ENCODE peak calls at places on chromosome 5, in nine cellular contexts. J is AG04450, U is bronchial epithelial cell, K is nephron progenitor cell, L is glutamatergic neuron, S is astrocyte of the spinal cord, A is GM10248, H is kidney, G is LNCaP clone FGC. N is an unnamed sample.

GRCh38 chr5:108728566-108729305 is 19.0 kb upstream of the FER start:
- DNase-seq in J (no peak), U (peak), G (no peak), S (no peak), L (no peak), A (peak), K (no peak), H (no peak), N (no peak)

GRCh38 chr5:80798633-80799032 is 143.8 kb upstream of the DHFR start:
- DNase-seq in L (no peak), J (no peak), G (no peak), U (no peak), A (no peak), S (no peak), H (no peak), K (no peak), N (no peak)

GRCh38 chr5:33891731-33892418 is at the start of gene ADAMTS12:
- DNase-seq in L (peak), J (peak), K (peak), A (peak), S (peak), G (no peak), H (peak), U (no peak), N (peak)

GRCh38 chr5:158640581-158640980 is 459.1 kb downstream of the EBF1 start:
- DNase-seq in K (no peak), A (no peak), J (no peak), H (no peak), L (no peak), U (peak), G (no peak), S (no peak), N (no peak)

GRCh38 chr5:8686707-8687106 is 817.8 kb downstream of the MTRR start:
- DNase-seq in S (peak), L (no peak), K (no peak), H (no peak), J (no peak), U (no peak), G (no peak), A (no peak), N (no peak)

GRCh38 chr5:360277-361027 is 38.9 kb downstream of the AHRR start:
- DNase-seq in U (no peak), S (no peak), L (no peak), A (peak), H (peak), J (no peak), G (no peak), K (no peak), N (no peak)

GRCh38 chr5:31280210-31280609 is 86.7 kb downstream of the CDH6 start:
- DNase-seq in L (no peak), G (no peak), U (no peak), J (peak), S (peak), K (no peak), H (no peak), A (no peak), N (no peak)

GRCh38 chr5:107247427-107247826 is 423.3 kb downstream of the EFNA5 start:
- DNase-seq in J (no peak), A (no peak), H (no peak), K (no peak), S (no peak), L (no peak), U (peak), G (no peak), N (no peak)

DNA sequence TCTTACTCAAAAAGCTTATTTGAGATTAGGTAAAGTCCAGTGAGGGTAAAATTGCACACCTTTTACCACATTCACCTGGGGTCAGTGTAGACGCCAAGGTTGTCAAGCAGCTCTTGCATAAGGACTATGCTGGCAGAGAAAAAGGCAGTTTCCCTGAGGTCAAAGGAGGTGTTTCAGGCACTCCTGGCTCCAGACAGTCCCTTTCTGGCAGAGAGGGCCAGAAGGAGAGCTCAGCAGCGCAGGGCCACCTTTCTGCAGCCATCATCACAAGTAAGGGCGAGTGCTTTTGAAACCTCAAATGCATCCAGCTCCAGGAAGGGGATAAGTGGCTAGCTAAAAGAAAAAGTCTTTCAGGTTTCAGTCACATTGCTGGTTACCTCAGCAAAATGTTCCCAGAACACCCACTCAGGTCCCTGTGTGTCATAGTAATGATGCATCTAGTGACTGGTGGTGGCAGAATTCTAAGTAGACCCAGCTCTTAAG is 16.7 kb upstream of the IL13 start:
- DNase-seq in S (no peak), H (no peak), G (no peak), L (no peak), U (no peak), J (no peak), A (peak), K (no peak), N (no peak)
- TF ChIP-seq CTCF in S (no peak), H (no peak), G (no peak), L (no peak), U (no peak), J (no peak), A (no peak), K (no peak), N (no peak)

DNA sequence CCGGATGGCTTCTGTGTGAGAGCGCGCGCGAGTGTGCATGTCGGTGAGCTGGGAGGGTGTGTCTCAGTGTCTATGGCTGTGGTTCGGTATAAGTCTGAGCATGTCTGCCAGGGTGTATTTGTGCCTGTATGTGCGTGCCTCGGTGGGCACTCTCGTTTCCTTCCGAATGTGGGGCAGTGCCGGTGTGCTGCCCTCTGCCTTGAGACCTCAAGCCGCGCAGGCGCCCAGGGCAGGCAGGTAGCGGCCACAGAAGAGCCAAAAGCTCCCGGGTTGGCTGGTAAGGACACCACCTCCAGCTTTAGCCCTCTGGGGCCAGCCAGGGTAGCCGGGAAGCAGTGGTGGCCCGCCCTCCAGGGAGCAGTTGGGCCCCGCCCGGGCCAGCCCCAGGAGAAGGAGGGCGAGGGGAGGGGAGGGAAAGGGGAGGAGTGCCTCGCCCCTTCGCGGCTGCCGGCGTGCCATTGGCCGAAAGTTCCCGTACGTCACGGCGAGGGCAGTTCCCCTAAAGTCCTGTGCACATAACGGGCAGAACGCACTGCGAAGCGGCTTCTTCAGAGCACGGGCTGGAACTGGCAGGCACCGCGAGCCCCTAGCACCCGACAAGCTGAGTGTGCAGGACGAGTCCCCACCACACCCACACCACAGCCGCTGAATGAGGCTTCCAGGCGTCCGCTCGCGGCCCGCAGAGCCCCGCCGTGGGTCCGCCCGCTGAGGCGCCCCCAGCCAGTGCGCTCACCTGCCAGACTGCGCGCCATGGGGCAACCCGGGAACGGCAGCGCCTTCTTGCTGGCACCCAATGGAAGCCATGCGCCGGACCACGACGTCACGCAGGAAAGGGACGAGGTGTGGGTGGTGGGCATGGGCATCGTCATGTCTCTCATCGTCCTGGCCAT is at the start of gene ADRB2:
- DNase-seq in H (peak), L (peak), G (peak), J (peak), A (peak), U (peak), S (peak), K (peak), N (peak)
- TF ChIP-seq CTCF in H (no peak), L (no peak), G (peak), J (no peak), A (no peak), U (peak), S (no peak), K (no peak), N (no peak)

DNA sequence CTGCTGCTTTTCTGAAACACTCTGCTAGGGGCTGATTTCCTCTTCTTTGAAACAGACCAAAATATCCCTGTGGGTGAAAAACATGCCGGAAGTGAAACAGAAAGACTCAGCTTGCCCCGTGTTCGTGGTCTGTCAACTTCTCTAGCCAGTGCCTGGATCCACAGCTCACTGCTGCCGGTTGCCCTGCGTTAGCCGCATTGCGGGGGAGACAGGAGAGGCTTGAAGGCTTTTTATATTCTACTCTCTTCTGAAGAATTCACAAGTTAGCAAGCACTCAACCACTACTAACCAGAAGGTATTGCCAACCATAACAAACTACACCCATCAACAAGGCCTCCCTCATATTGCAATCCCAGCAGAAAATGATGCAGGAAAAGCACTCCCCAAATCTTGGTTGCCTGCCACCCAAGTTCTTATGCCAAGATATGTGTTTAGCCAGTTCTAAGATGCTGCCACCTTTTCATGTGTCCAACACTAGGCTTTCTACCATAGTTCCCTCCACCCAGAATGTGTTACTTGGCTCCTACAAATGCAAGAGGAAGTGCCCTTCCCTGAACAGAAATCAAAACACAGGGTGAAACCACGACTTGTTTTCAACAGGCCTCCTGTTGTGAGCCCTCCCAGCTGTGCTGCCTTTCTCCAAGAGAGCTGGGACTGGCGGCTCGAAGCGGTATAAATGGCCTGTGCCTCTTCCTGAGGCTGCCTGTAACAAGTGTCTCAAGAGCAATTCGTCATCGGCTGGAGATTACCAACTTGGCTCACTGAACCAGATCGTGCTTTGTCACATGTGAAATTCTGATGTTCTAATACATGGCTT is 128.9 kb downstream of the SNX18 start:
- DNase-seq in L (no peak), A (peak), J (peak), S (peak), K (peak), U (peak), G (peak), H (peak), N (no peak)
- TF ChIP-seq CTCF in L (no peak), A (no peak), J (no peak), S (no peak), K (no peak), U (no peak), G (no peak), H (no peak), N (no peak)

GRCh38 chr5:53261245-53261644 is 151.7 kb upstream of the MOCS2 start:
- DNase-seq in L (no peak), H (no peak), S (no peak), J (no peak), U (no peak), A (no peak), G (no peak), K (no peak), N (no peak)

GRCh38 chr5:53260446-53260845 is 150.9 kb upstream of the MOCS2 start:
- DNase-seq in K (no peak), S (no peak), L (no peak), J (no peak), G (no peak), A (no peak), U (no peak), H (no peak), N (no peak)

GRCh38 chr5:53263151-53263550 is 153.6 kb upstream of the MOCS2 start:
- DNase-seq in U (no peak), G (no peak), L (no peak), A (no peak), S (no peak), K (no peak), H (no peak), J (no peak), N (no peak)

GRCh38 chr5:53265043-53265442 is 155.5 kb upstream of the MOCS2 start:
- DNase-seq in H (no peak), J (no peak), A (no peak), G (no peak), S (no peak), K (no peak), U (peak), L (no peak), N (no peak)

DNA sequence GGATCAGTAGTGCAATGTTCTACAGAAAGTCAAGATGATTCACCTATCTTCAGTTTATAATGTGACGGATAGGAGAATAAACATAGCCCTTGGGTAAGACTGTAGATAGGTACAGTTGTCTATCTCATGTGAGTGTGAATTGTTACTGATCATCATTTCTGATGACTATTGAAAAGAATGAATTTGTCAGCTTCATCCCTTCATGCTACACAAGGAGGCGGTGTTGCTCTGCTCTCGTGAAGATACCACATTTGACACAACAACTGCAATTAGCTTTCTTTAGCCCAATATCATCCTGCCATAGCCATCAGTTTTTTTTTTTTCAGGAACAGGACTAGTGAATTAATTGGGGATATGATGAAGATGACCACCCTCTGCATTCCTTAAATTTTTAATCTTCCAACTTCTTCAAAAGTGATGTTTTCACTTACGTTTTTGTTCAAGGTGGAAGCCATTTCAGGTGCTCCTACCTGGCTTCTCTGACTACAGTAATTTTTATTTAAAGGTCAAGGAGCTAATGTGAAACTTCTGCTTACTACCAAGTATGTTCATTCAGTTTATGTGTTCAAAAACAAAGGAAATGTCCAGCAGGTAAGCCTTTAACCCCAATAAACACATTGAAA is 152.9 kb upstream of the MOCS2 start:
- DNase-seq in L (peak), U (peak), K (peak), J (no peak), G (no peak), S (peak), A (no peak), H (no peak), N (no peak)
- TF ChIP-seq CTCF in L (peak), U (peak), K (peak), J (peak), G (peak), S (peak), A (peak), H (no peak), N (peak)

GRCh38 chr5:82174128-82174918 is 103.8 kb downstream of the RPS23 start:
- DNase-seq in G (no peak), J (no peak), K (peak), S (peak), L (peak), H (no peak), U (peak), A (peak), N (peak)
- TF ChIP-seq CTCF in G (peak), J (peak), K (peak), S (peak), L (peak), H (peak), U (peak), A (peak), N (peak)

DNA sequence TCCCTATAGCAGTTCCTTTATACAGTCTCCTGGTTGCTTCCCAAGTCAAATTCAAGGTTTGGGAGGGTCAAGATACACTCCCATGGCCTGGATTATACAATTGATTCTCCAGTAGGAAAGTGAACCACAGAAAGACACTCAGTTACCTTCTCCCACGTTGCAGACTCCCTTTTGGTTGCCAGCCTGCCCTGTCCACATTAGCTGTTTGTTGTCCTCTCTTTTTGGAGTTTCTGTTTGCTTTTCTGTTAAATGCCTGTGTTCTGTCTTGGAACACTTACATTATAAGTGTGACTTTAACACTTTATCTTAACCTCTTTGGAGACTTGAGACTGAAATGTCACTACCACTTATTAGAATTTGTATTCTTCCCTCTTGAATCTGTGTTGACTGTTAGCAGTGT is 30.3 kb downstream of the COMMD10 start:
- DNase-seq in L (no peak), A (no peak), K (no peak), H (no peak), S (no peak), J (no peak), U (no peak), G (no peak), N (no peak)
- TF ChIP-seq CTCF in L (no peak), A (no peak), K (no peak), H (no peak), S (no peak), J (no peak), U (no peak), G (no peak), N (no peak)

GRCh38 chr5:57432876-57433275 is 49.7 kb downstream of the ACTBL2 start:
- DNase-seq in K (no peak), L (no peak), A (no peak), S (no peak), H (no peak), G (no peak), J (no peak), U (peak), N (no peak)
- TF ChIP-seq CTCF in K (no peak), L (no peak), A (no peak), S (no peak), H (peak), G (peak), J (no peak), U (peak), N (peak)

DNA sequence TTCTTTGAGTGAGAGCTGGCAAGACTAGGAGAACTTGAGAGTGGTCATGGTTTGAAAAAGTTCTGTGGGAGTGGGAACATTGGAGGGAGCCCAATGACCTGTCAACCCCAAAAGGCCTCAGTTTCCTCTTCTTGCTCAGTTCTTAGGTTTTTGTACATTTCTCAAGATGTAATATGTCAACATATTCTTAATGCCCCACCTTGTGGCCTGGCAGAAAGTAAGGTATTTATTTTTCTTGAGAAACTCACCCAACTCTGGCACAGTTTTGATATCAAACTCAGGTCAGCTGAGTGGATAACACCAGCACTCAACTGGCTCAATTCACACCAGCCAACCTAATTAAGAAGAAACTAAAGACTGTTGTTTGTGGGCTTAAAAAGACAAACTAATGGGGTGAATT is 123.0 kb upstream of the SLC27A6 start:
- DNase-seq in A (no peak), G (no peak), S (no peak), H (no peak), U (no peak), J (no peak), K (no peak), L (no peak), N (no peak)
- TF ChIP-seq CTCF in A (no peak), G (no peak), S (no peak), H (no peak), U (no peak), J (no peak), K (no peak), L (no peak), N (peak)

N was measured in neural crest cell.